ENCODE peak calls at places on chromosomes 7 and 10, in seven cellular contexts. B is hepatocyte; Q is lung; J is AG10803; Y is CD8-positive, alpha-beta T cell; N is ovary; D is LoVo. K is an unnamed sample.

GRCh38 chr7:36313607-36314006 is 76.1 kb upstream of the ANLN start:
- DNase-seq in B (no peak), Q (no peak), J (no peak), Y (no peak), N (no peak), D (no peak), K (no peak)

GRCh38 chr10:44234471-44234850 is 150.4 kb downstream of the CXCL12 start:
- DNase-seq in B (no peak), Q (no peak), J (peak), Y (no peak), N (no peak), D (no peak), K (peak)

GRCh38 chr10:7275761-7276440 is 134.9 kb downstream of the SFMBT2 start:
- DNase-seq in B (no peak), Q (no peak), J (no peak), Y (no peak), N (no peak), D (no peak), K (no peak)

GRCh38 chr10:71756441-71757191 is 16.7 kb downstream of the VSIR start:
- DNase-seq in B (no peak), Q (no peak), J (peak), Y (no peak), N (no peak), D (no peak), K (no peak)

GRCh38 chr10:123284022-123284421 is 129.8 kb downstream of the BUB3 start:
- DNase-seq in B (no peak), Q (no peak), J (no peak), Y (no peak), N (no peak), D (no peak), K (no peak)

GRCh38 chr10:35379226-35380137 is 43.2 kb downstream of the CCNY start:
- DNase-seq in B (peak), Q (no peak), J (peak), Y (no peak), N (no peak), D (no peak), K (peak)

GRCh38 chr10:28587970-28588290 is 55.0 kb downstream of the WAC start:
- DNase-seq in B (peak), Q (no peak), J (peak), Y (no peak), N (no peak), D (no peak), K (peak)

GRCh38 chr7:97851725-97852124 is 20.5 kb downstream of the ASNS start:
- DNase-seq in B (no peak), Q (no peak), J (peak), Y (no peak), N (no peak), D (no peak), K (no peak)

GRCh38 chr10:132632091-132632561 is 94.5 kb downstream of the INPP5A start:
- DNase-seq in B (no peak), Q (no peak), J (no peak), Y (no peak), N (no peak), D (no peak), K (no peak)

GRCh38 chr10:49281461-49281860 is 17.5 kb upstream of the C10orf71 start:
- DNase-seq in B (no peak), Q (no peak), J (no peak), Y (no peak), N (no peak), D (no peak), K (no peak)

K was measured in astrocyte.